ENCODE peak calls at places on chromosomes 6 and 20, in eight cellular contexts. One of them, this sample, is unnamed.

GRCh38 chr20:37944456-37944981 is 41.6 kb downstream of the VSTM2L start:
- DNase-seq in transverse colon: no peak
- DNase-seq in upper lobe of left lung: peak; percentile 58
- DNase-seq in stomach: peak; percentile 21
- DNase-seq in ovary: no peak
- DNase-seq in tibial nerve: no peak
- DNase-seq in A549: no peak
- DNase-seq in H1: no peak
- DNase-seq in this sample: no peak

GRCh38 chr6:25882066-25882496 is 8.0 kb upstream of the SLC17A3 start:
- DNase-seq in ovary: no peak
- DNase-seq in H1: peak; percentile 57
- DNase-seq in stomach: peak; percentile 48
- DNase-seq in A549: peak; percentile 10
- DNase-seq in tibial nerve: no peak
- DNase-seq in transverse colon: peak; percentile 13
- DNase-seq in upper lobe of left lung: peak; percentile 88
- DNase-seq in this sample: no peak

GRCh38 chr6:169583867-169584541 is 117.8 kb downstream of the WDR27 start:
- DNase-seq in upper lobe of left lung: no peak
- DNase-seq in stomach: no peak
- DNase-seq in H1: no peak
- DNase-seq in tibial nerve: no peak
- DNase-seq in transverse colon: no peak
- DNase-seq in A549: no peak
- DNase-seq in ovary: no peak
- DNase-seq in this sample: no peak

GRCh38 chr6:105608711-105609374 is 206.0 kb upstream of the PREP start:
- DNase-seq in H1: no peak
- DNase-seq in A549: peak; percentile 80
- DNase-seq in upper lobe of left lung: no peak
- DNase-seq in stomach: no peak
- DNase-seq in tibial nerve: no peak
- DNase-seq in ovary: no peak
- DNase-seq in transverse colon: peak; percentile 20
- DNase-seq in this sample: no peak

GRCh38 chr6:34213772-34214171 is 22.9 kb upstream of the HMGA1 start:
- DNase-seq in transverse colon: no peak
- DNase-seq in upper lobe of left lung: no peak
- DNase-seq in A549: no peak
- DNase-seq in ovary: no peak
- DNase-seq in H1: no peak
- DNase-seq in stomach: no peak
- DNase-seq in tibial nerve: no peak
- DNase-seq in this sample: no peak

GRCh38 chr6:134035823-134036296 is 16.6 kb downstream of the SLC2A12 start:
- DNase-seq in transverse colon: peak; percentile 42
- DNase-seq in H1: no peak
- DNase-seq in tibial nerve: no peak
- DNase-seq in ovary: no peak
- DNase-seq in A549: peak; percentile 11
- DNase-seq in upper lobe of left lung: no peak
- DNase-seq in stomach: peak; percentile 40
- DNase-seq in this sample: no peak

GRCh38 chr20:38934530-38934929 is 8.3 kb downstream of the FAM83D start:
- DNase-seq in ovary: no peak
- DNase-seq in H1: no peak
- DNase-seq in transverse colon: no peak
- DNase-seq in upper lobe of left lung: no peak
- DNase-seq in tibial nerve: no peak
- DNase-seq in A549: no peak
- DNase-seq in stomach: no peak
- DNase-seq in this sample: no peak

GRCh38 chr6:169777896-169778295 is 26.5 kb downstream of the ERMARD start:
- DNase-seq in stomach: no peak
- DNase-seq in H1: no peak
- DNase-seq in transverse colon: no peak
- DNase-seq in A549: no peak
- DNase-seq in tibial nerve: no peak
- DNase-seq in ovary: no peak
- DNase-seq in upper lobe of left lung: no peak
- DNase-seq in this sample: no peak

GRCh38 chr20:40689943-40690835 is 1.2 kb upstream of the MAFB start:
- DNase-seq in transverse colon: peak; percentile 83
- DNase-seq in tibial nerve: peak; percentile 90
- DNase-seq in ovary: peak; percentile 89
- DNase-seq in A549: peak; percentile 73
- DNase-seq in H1: peak; percentile 82
- DNase-seq in upper lobe of left lung: peak; percentile 97
- DNase-seq in stomach: peak; percentile 90
- DNase-seq in this sample: peak; percentile 95

GRCh38 chr20:40688129-40689099 is 622 bp downstream of the MAFB start:
- DNase-seq in tibial nerve: no peak
- DNase-seq in upper lobe of left lung: peak; percentile 88
- DNase-seq in H1: no peak
- DNase-seq in transverse colon: no peak
- DNase-seq in stomach: no peak
- DNase-seq in ovary: peak; percentile 37
- DNase-seq in A549: no peak
- DNase-seq in this sample: no peak

GRCh38 chr20:40690836-40691565 is 2.0 kb upstream of the MAFB start:
- DNase-seq in tibial nerve: no peak
- DNase-seq in H1: no peak
- DNase-seq in transverse colon: no peak
- DNase-seq in upper lobe of left lung: peak; percentile 61
- DNase-seq in stomach: no peak
- DNase-seq in ovary: no peak
- DNase-seq in A549: no peak
- DNase-seq in this sample: no peak

GRCh38 chr20:40687384-40688128 is 1.5 kb downstream of the MAFB start:
- DNase-seq in transverse colon: no peak
- DNase-seq in upper lobe of left lung: peak; percentile 94
- DNase-seq in A549: no peak
- DNase-seq in ovary: peak; percentile 59
- DNase-seq in stomach: peak; percentile 48
- DNase-seq in tibial nerve: no peak
- DNase-seq in H1: no peak
- DNase-seq in this sample: no peak

DNA sequence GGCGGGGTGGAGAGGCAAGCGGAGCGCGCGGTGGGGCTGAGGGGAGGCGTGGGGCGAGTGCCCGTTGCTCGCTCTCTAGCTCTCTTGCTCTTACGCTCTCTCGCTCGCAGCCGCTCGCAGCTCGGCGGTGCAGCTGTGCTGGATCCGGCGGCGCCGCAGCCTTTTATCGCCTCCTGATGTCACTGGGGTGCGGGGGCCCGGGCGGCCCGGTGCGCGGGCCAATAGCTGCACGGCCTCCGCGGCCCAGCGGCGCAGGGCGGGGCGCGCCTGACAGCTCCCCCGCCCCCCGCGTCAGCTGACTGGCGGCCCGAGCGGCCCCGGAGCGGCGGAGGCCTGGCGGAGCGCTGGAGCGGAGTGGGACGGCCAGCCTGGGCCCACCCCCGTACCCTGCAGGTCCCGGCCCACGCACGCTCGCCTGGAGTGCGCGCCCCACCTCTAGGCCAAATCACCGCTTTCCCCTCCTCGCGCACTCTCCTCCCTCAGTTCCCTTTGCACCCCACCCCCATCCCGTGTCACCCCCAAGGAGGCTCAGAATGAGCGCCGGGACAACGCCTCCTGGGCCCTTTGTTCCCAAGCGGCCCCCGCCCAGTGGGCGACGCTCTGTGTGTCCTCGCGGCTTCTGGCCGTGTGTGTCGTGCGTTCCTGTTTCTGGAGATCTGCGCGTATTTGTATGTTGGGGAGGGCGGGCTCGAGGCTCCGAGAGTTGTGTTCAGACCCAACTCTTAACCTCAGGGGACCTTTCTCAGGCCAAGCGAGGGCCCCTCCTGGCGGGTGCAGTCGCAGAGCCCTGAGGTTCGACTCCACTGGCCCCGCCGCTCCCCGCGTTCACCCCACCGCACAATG is at the start of gene MAFB:
- DNase-seq in ovary: peak; percentile 93
- DNase-seq in transverse colon: peak; percentile 80
- DNase-seq in upper lobe of left lung: peak; percentile 99
- DNase-seq in A549: peak; percentile 27
- DNase-seq in tibial nerve: peak; percentile 91
- DNase-seq in H1: peak; percentile 65
- DNase-seq in stomach: peak; percentile 88
- DNase-seq in this sample: peak; percentile 96
- TF ChIP-seq POLR2A in ovary: peak; percentile 94
- TF ChIP-seq POLR2A in transverse colon: peak; percentile 89
- TF ChIP-seq POLR2A in upper lobe of left lung: peak; percentile 96
- TF ChIP-seq POLR2A in A549: peak; percentile 7
- TF ChIP-seq POLR2A in tibial nerve: peak; percentile 93
- TF ChIP-seq POLR2A in H1: peak; percentile 88
- TF ChIP-seq POLR2A in stomach: peak; percentile 40
- TF ChIP-seq POLR2A in this sample: peak; percentile 78

GRCh38 chr20:3172126-3172932 is 1.0 kb downstream of the LZTS3 start:
- DNase-seq in ovary: no peak
- DNase-seq in transverse colon: no peak
- DNase-seq in upper lobe of left lung: no peak
- DNase-seq in stomach: no peak
- DNase-seq in H1: no peak
- DNase-seq in tibial nerve: no peak
- DNase-seq in A549: no peak
- DNase-seq in this sample: peak; percentile 55

GRCh38 chr20:3172933-3173581 is at the start of gene LZTS3:
- DNase-seq in transverse colon: peak; percentile 77
- DNase-seq in ovary: peak; percentile 87
- DNase-seq in upper lobe of left lung: peak; percentile 94
- DNase-seq in tibial nerve: peak; percentile 69
- DNase-seq in A549: peak; percentile 84
- DNase-seq in H1: peak; percentile 49
- DNase-seq in stomach: peak; percentile 71
- DNase-seq in this sample: peak; percentile 92

GRCh38 chr20:3173582-3174441 is 463 bp upstream of the LZTS3 start:
- DNase-seq in ovary: peak; percentile 94
- DNase-seq in upper lobe of left lung: peak; percentile 99
- DNase-seq in transverse colon: peak; percentile 93
- DNase-seq in A549: peak; percentile 92
- DNase-seq in tibial nerve: peak; percentile 83
- DNase-seq in H1: peak; percentile 71
- DNase-seq in stomach: peak; percentile 95
- DNase-seq in this sample: peak; percentile 94

GRCh38 chr20:3168829-3169590 is 4.3 kb downstream of the LZTS3 start:
- DNase-seq in stomach: no peak
- DNase-seq in tibial nerve: no peak
- DNase-seq in A549: no peak
- DNase-seq in H1: no peak
- DNase-seq in transverse colon: no peak
- DNase-seq in upper lobe of left lung: no peak
- DNase-seq in ovary: no peak
- DNase-seq in this sample: no peak

DNA sequence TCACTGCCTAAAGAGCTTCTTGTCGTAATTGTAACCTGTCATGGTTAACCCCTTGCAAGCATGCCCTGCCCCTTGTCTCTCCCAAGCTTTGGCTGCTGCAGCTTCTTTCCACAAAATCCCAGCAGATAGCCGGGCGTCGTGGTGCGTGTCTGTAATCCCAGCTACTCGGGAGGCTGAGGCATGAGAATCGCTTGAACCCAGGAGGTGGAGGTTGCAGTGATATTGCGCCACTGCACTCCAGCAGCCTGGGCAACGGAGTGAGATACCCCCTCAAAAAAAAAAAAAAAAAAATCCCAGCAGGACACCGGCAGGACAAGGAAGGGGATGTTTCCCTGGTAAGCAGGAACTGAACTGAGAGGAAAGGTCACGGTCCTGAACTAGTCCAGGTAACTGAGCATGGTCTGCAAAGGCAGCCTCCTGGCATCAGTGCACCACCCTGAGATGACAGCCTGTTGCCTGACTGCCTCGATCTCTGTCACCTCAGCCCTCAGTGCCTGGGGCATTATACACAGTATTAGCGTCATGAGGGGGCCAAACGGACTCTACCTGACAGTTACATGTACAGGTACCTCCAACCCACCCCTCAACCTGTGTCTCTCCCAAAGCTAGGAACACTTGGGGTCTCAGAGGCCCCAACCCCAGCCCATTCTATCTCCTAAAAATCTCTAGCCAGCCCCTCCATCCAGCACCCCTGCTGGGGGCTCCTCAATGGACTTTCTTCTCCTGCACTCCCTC is 1.8 kb downstream of the LZTS3 start:
- DNase-seq in stomach: no peak
- DNase-seq in upper lobe of left lung: no peak
- DNase-seq in transverse colon: no peak
- DNase-seq in H1: no peak
- DNase-seq in tibial nerve: no peak
- DNase-seq in A549: no peak
- DNase-seq in ovary: no peak
- DNase-seq in this sample: peak; percentile 53
- TF ChIP-seq EP300 in stomach: no peak
- TF ChIP-seq EP300 in upper lobe of left lung: no peak
- TF ChIP-seq EP300 in transverse colon: no peak
- TF ChIP-seq EP300 in H1: no peak
- TF ChIP-seq EP300 in tibial nerve: no peak
- TF ChIP-seq EP300 in A549: no peak
- TF ChIP-seq EP300 in ovary: no peak
- TF ChIP-seq EP300 in this sample: no peak

GRCh38 chr20:31568773-31569162 is 36.3 kb upstream of the ID1 start:
- DNase-seq in ovary: no peak
- DNase-seq in stomach: no peak
- DNase-seq in upper lobe of left lung: no peak
- DNase-seq in A549: no peak
- DNase-seq in tibial nerve: no peak
- DNase-seq in H1: no peak
- DNase-seq in transverse colon: no peak
- DNase-seq in this sample: no peak

GRCh38 chr20:31570735-31571617 is 34.1 kb upstream of the ID1 start:
- DNase-seq in H1: no peak
- DNase-seq in tibial nerve: peak; percentile 56
- DNase-seq in A549: no peak
- DNase-seq in transverse colon: peak; percentile 25
- DNase-seq in stomach: no peak
- DNase-seq in ovary: peak; percentile 61
- DNase-seq in upper lobe of left lung: peak; percentile 84
- DNase-seq in this sample: peak; percentile 76

GRCh38 chr20:31570021-31570463 is 35.0 kb upstream of the ID1 start:
- DNase-seq in upper lobe of left lung: no peak
- DNase-seq in stomach: no peak
- DNase-seq in A549: no peak
- DNase-seq in ovary: no peak
- DNase-seq in tibial nerve: no peak
- DNase-seq in transverse colon: no peak
- DNase-seq in H1: no peak
- DNase-seq in this sample: peak; percentile 65

GRCh38 chr20:31568041-31568731 is 36.9 kb upstream of the ID1 start:
- DNase-seq in upper lobe of left lung: peak; percentile 82
- DNase-seq in tibial nerve: no peak
- DNase-seq in stomach: no peak
- DNase-seq in H1: no peak
- DNase-seq in ovary: no peak
- DNase-seq in A549: no peak
- DNase-seq in transverse colon: no peak
- DNase-seq in this sample: no peak

DNA sequence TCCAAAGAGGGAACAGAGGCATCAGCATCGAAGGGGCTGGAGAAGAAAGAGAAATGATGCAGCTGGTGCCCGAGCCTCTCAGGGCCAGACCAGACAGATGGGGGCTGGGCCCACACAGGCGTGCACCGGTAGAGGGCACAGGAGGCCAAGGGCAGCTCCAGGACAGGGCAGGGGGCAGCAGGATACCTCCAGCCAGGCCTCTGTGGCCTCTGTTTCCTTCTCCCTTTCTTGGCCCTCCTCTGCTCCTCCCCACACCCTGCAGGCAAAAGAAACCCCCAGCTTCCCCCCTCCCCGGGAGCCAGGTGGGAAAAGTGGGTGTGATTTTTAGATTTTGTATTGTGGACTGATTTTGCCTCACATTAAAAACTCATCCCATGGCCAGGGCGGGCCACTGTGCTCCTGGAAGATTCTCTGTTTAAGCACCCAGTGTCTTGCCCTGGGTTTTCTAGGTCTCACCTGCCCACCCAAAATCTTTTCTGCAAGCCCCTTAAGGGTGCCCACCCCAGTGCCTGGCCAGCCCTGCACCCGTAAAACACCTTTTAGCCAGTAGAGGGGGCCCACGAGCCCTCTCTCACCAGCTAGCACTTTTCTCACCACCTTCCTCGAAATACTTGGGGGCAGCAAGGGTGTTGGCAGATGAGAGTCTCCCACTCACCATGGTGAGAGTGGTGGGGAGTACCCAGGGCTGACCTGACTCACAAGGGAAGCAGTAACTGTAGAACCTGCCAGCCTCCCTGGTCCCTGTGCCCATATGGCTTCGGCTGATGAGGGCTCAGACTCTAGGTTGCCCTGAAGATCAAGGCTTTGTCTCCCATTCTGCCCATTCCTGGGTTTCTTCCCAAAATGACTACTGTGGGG is 35.7 kb upstream of the ID1 start:
- DNase-seq in A549: no peak
- DNase-seq in H1: no peak
- DNase-seq in ovary: peak; percentile 69
- DNase-seq in upper lobe of left lung: no peak
- DNase-seq in stomach: peak; percentile 68
- DNase-seq in transverse colon: peak; percentile 64
- DNase-seq in tibial nerve: peak; percentile 39
- DNase-seq in this sample: peak; percentile 70
- TF ChIP-seq POLR2A in A549: no peak
- TF ChIP-seq POLR2A in H1: no peak
- TF ChIP-seq POLR2A in ovary: no peak
- TF ChIP-seq POLR2A in upper lobe of left lung: no peak
- TF ChIP-seq POLR2A in stomach: no peak
- TF ChIP-seq POLR2A in transverse colon: no peak
- TF ChIP-seq POLR2A in tibial nerve: no peak
- TF ChIP-seq POLR2A in this sample: no peak

GRCh38 chr6:473759-474453 is 82.4 kb downstream of the IRF4 start:
- DNase-seq in upper lobe of left lung: peak; percentile 60
- DNase-seq in transverse colon: no peak
- DNase-seq in ovary: no peak
- DNase-seq in stomach: no peak
- DNase-seq in tibial nerve: no peak
- DNase-seq in A549: no peak
- DNase-seq in H1: no peak
- DNase-seq in this sample: no peak

GRCh38 chr6:470901-471448 is 79.4 kb downstream of the IRF4 start:
- DNase-seq in ovary: no peak
- DNase-seq in stomach: no peak
- DNase-seq in A549: no peak
- DNase-seq in transverse colon: no peak
- DNase-seq in H1: no peak
- DNase-seq in upper lobe of left lung: peak; percentile 59
- DNase-seq in tibial nerve: no peak
- DNase-seq in this sample: no peak

GRCh38 chr6:475341-475740 is 83.8 kb downstream of the IRF4 start:
- DNase-seq in stomach: no peak
- DNase-seq in H1: no peak
- DNase-seq in tibial nerve: no peak
- DNase-seq in upper lobe of left lung: no peak
- DNase-seq in A549: no peak
- DNase-seq in ovary: no peak
- DNase-seq in transverse colon: no peak
- DNase-seq in this sample: no peak

GRCh38 chr6:473356-473755 is 81.8 kb downstream of the IRF4 start:
- DNase-seq in A549: no peak
- DNase-seq in H1: no peak
- DNase-seq in stomach: no peak
- DNase-seq in ovary: no peak
- DNase-seq in transverse colon: no peak
- DNase-seq in upper lobe of left lung: no peak
- DNase-seq in tibial nerve: no peak
- DNase-seq in this sample: no peak

GRCh38 chr6:474454-475185 is 83.1 kb downstream of the IRF4 start:
- DNase-seq in upper lobe of left lung: peak; percentile 60
- DNase-seq in tibial nerve: no peak
- DNase-seq in stomach: peak; percentile 52
- DNase-seq in H1: no peak
- DNase-seq in A549: no peak
- DNase-seq in ovary: no peak
- DNase-seq in transverse colon: peak; percentile 62
- DNase-seq in this sample: no peak
- TF ChIP-seq EP300 in upper lobe of left lung: no peak
- TF ChIP-seq EP300 in tibial nerve: no peak
- TF ChIP-seq EP300 in stomach: no peak
- TF ChIP-seq EP300 in H1: no peak
- TF ChIP-seq EP300 in A549: no peak
- TF ChIP-seq EP300 in ovary: no peak
- TF ChIP-seq EP300 in transverse colon: no peak
- TF ChIP-seq EP300 in this sample: no peak

This sample was measured in sigmoid colon.